ENCODE peak calls at places on chromosomes 13 and 19, in five cellular contexts. L, E, H, S and G are unnamed samples.

GRCh38 chr13:20219585-20219984 is 12.5 kb downstream of the GJB6 start:
- DNase-seq in L (no peak), E (no peak), H (no peak), S (no peak), G (no peak)

GRCh38 chr13:36981156-36981743 is 17.9 kb downstream of the ALG5 start:
- DNase-seq in L (peak; percentile 24), E (peak; percentile 61), H (peak; percentile 34), S (no peak), G (no peak)

GRCh38 chr19:2524840-2525723 is 49.2 kb downstream of the GADD45B start:
- DNase-seq in L (peak; percentile 77), E (peak; percentile 33), H (no peak), S (no peak), G (peak; percentile 71)

GRCh38 chr19:48695743-48696352 is at the start of gene FUT2:
- DNase-seq in L (peak; percentile 95), E (peak; percentile 89), H (no peak), S (no peak), G (no peak)

GRCh38 chr19:39934584-39935233 is at the start of gene FCGBP:
- DNase-seq in L (no peak), E (no peak), H (no peak), S (no peak), G (no peak)

GRCh38 chr19:5317321-5317720 is 23.3 kb downstream of the PTPRS start:
- DNase-seq in L (no peak), E (no peak), H (no peak), S (no peak), G (no peak)

GRCh38 chr19:14114854-14115253 is 2.7 kb downstream of the PRKACA start:
- DNase-seq in L (peak; percentile 89), E (no peak), H (peak; percentile 64), S (peak; percentile 76), G (peak; percentile 80)

GRCh38 chr19:28504139-28504538 is 708.8 kb downstream of the UQCRFS1 start:
- DNase-seq in L (no peak), E (no peak), H (no peak), S (no peak), G (no peak)

GRCh38 chr13:30608364-30608763 is 9.4 kb upstream of the USPL1 start:
- DNase-seq in L (no peak), E (no peak), H (no peak), S (no peak), G (no peak)